ENCODE peak calls at places on chromosomes 12 and 14, in eight cellular contexts. One of them, this sample, is unnamed.

GRCh38 chr12:65800928-65801327 is 23.4 kb upstream of the HMGA2 start:
- DNase-seq in uterus: no peak
- DNase-seq in stimulated activated CD8-positive, alpha-beta memory T cell treated with anti-CD3 and anti-CD28 coated beads, Interleukin-2, amount 100 ng/mL, for 1 hour: no peak
- DNase-seq in CD8-positive, alpha-beta T cell: no peak
- DNase-seq in T-helper 2 cell: no peak
- DNase-seq in AG20443: peak; percentile 42
- DNase-seq in G401: no peak
- DNase-seq in activated naive CD4-positive, alpha-beta T cell treated with anti-CD3 and anti-CD28 coated beads for 36 hours: no peak
- DNase-seq in this sample: no peak

GRCh38 chr12:48968467-48968866 is 3.1 kb downstream of the WNT10B start:
- DNase-seq in T-helper 2 cell: no peak
- DNase-seq in stimulated activated CD8-positive, alpha-beta memory T cell treated with anti-CD3 and anti-CD28 coated beads, Interleukin-2, amount 100 ng/mL, for 1 hour: no peak
- DNase-seq in G401: no peak
- DNase-seq in AG20443: no peak
- DNase-seq in uterus: no peak
- DNase-seq in activated naive CD4-positive, alpha-beta T cell treated with anti-CD3 and anti-CD28 coated beads for 36 hours: no peak
- DNase-seq in CD8-positive, alpha-beta T cell: no peak
- DNase-seq in this sample: no peak

GRCh38 chr14:55139152-55139551 is 10.1 kb downstream of the LGALS3 start:
- DNase-seq in uterus: no peak
- DNase-seq in G401: no peak
- DNase-seq in AG20443: no peak
- DNase-seq in stimulated activated CD8-positive, alpha-beta memory T cell treated with anti-CD3 and anti-CD28 coated beads, Interleukin-2, amount 100 ng/mL, for 1 hour: no peak
- DNase-seq in CD8-positive, alpha-beta T cell: no peak
- DNase-seq in activated naive CD4-positive, alpha-beta T cell treated with anti-CD3 and anti-CD28 coated beads for 36 hours: no peak
- DNase-seq in T-helper 2 cell: no peak
- DNase-seq in this sample: no peak

GRCh38 chr14:76768201-76768656 is 7.0 kb downstream of the VASH1 start:
- DNase-seq in G401: no peak
- DNase-seq in CD8-positive, alpha-beta T cell: peak; percentile 69
- DNase-seq in stimulated activated CD8-positive, alpha-beta memory T cell treated with anti-CD3 and anti-CD28 coated beads, Interleukin-2, amount 100 ng/mL, for 1 hour: peak; percentile 21
- DNase-seq in uterus: peak; percentile 23
- DNase-seq in activated naive CD4-positive, alpha-beta T cell treated with anti-CD3 and anti-CD28 coated beads for 36 hours: peak; percentile 91
- DNase-seq in AG20443: no peak
- DNase-seq in T-helper 2 cell: peak; percentile 56
- DNase-seq in this sample: no peak

GRCh38 chr12:71719647-71720370 is 33.9 kb downstream of the TMEM19 start:
- DNase-seq in uterus: no peak
- DNase-seq in activated naive CD4-positive, alpha-beta T cell treated with anti-CD3 and anti-CD28 coated beads for 36 hours: no peak
- DNase-seq in T-helper 2 cell: no peak
- DNase-seq in AG20443: no peak
- DNase-seq in G401: no peak
- DNase-seq in CD8-positive, alpha-beta T cell: no peak
- DNase-seq in stimulated activated CD8-positive, alpha-beta memory T cell treated with anti-CD3 and anti-CD28 coated beads, Interleukin-2, amount 100 ng/mL, for 1 hour: no peak
- DNase-seq in this sample: no peak

GRCh38 chr12:52162971-52163370 is 28.8 kb downstream of the KRT80 start:
- DNase-seq in AG20443: no peak
- DNase-seq in activated naive CD4-positive, alpha-beta T cell treated with anti-CD3 and anti-CD28 coated beads for 36 hours: no peak
- DNase-seq in G401: no peak
- DNase-seq in uterus: no peak
- DNase-seq in T-helper 2 cell: no peak
- DNase-seq in stimulated activated CD8-positive, alpha-beta memory T cell treated with anti-CD3 and anti-CD28 coated beads, Interleukin-2, amount 100 ng/mL, for 1 hour: no peak
- DNase-seq in CD8-positive, alpha-beta T cell: no peak
- DNase-seq in this sample: no peak

GRCh38 chr12:98745578-98746391 is 100.7 kb downstream of the APAF1 start:
- DNase-seq in uterus: peak; percentile 31
- DNase-seq in T-helper 2 cell: no peak
- DNase-seq in activated naive CD4-positive, alpha-beta T cell treated with anti-CD3 and anti-CD28 coated beads for 36 hours: peak; percentile 42
- DNase-seq in AG20443: peak; percentile 52
- DNase-seq in CD8-positive, alpha-beta T cell: no peak
- DNase-seq in G401: no peak
- DNase-seq in stimulated activated CD8-positive, alpha-beta memory T cell treated with anti-CD3 and anti-CD28 coated beads, Interleukin-2, amount 100 ng/mL, for 1 hour: no peak
- DNase-seq in this sample: no peak

GRCh38 chr12:116524964-116525379 is 34.2 kb upstream of the MAP1LC3B2 start:
- DNase-seq in G401: no peak
- DNase-seq in stimulated activated CD8-positive, alpha-beta memory T cell treated with anti-CD3 and anti-CD28 coated beads, Interleukin-2, amount 100 ng/mL, for 1 hour: no peak
- DNase-seq in activated naive CD4-positive, alpha-beta T cell treated with anti-CD3 and anti-CD28 coated beads for 36 hours: no peak
- DNase-seq in AG20443: no peak
- DNase-seq in uterus: peak; percentile 51
- DNase-seq in T-helper 2 cell: no peak
- DNase-seq in CD8-positive, alpha-beta T cell: no peak
- DNase-seq in this sample: no peak